ENCODE peak calls at places on chromosome 4, in six cellular contexts. V, N, U, I, H and B are unnamed samples.

GRCh38 chr4:5165419-5166369 is 114.4 kb downstream of the STK32B start:
- DNase-seq in V (no peak), N (peak; percentile 74), U (peak; percentile 33), I (peak; percentile 71), H (peak; percentile 64), B (no peak)

GRCh38 chr4:91837608-91838029 is 466.1 kb upstream of the GRID2 start:
- DNase-seq in V (no peak), N (peak; percentile 52), U (no peak), I (no peak), H (no peak), B (no peak)

GRCh38 chr4:62482355-62482754 is 1282.2 kb downstream of the ADGRL3 start:
- DNase-seq in V (no peak), N (no peak), U (no peak), I (peak; percentile 75), H (no peak), B (no peak)

GRCh38 chr4:95833652-95834276 is 6.1 kb upstream of the PDHA2 start:
- DNase-seq in V (no peak), N (peak; percentile 1), U (no peak), I (peak; percentile 6), H (no peak), B (no peak)

GRCh38 chr4:117429061-117429460 is 343.7 kb upstream of the TRAM1L1 start:
- DNase-seq in V (peak; percentile 5), N (no peak), U (peak; percentile 46), I (peak; percentile 18), H (no peak), B (no peak)

GRCh38 chr4:158016511-158016910 is 156.3 kb downstream of the GASK1B start:
- DNase-seq in V (no peak), N (no peak), U (no peak), I (no peak), H (peak; percentile 56), B (no peak)

GRCh38 chr4:112520598-112521122 is 4.7 kb upstream of the NEUROG2 start:
- DNase-seq in V (no peak), N (no peak), U (no peak), I (peak; percentile 23), H (no peak), B (peak; percentile 38)

GRCh38 chr4:183335369-183335940 is 13.2 kb upstream of the CLDN24 start:
- DNase-seq in V (no peak), N (peak; percentile 91), U (no peak), I (peak; percentile 19), H (peak; percentile 96), B (no peak)

GRCh38 chr4:81454498-81454897 is 17.2 kb downstream of the RASGEF1B start:
- DNase-seq in V (no peak), N (no peak), U (no peak), I (no peak), H (peak; percentile 14), B (no peak)

GRCh38 chr4:156227321-156227720 is 273.7 kb upstream of the CTSO start:
- DNase-seq in V (no peak), N (no peak), U (no peak), I (no peak), H (no peak), B (no peak)

GRCh38 chr4:146333187-146333894 is 119.0 kb downstream of the REELD1 start:
- DNase-seq in V (no peak), N (peak; percentile 74), U (no peak), I (no peak), H (peak; percentile 68), B (no peak)

GRCh38 chr4:98648602-98649001 is 9.8 kb downstream of the TSPAN5 start:
- DNase-seq in V (no peak), N (no peak), U (no peak), I (no peak), H (no peak), B (no peak)

GRCh38 chr4:147707892-147708672 is 23.8 kb upstream of the ARHGAP10 start:
- DNase-seq in V (no peak), N (peak; percentile 63), U (no peak), I (peak; percentile 55), H (peak; percentile 34), B (no peak)

GRCh38 chr4:122212880-122213279 is 60.7 kb downstream of the BLTP1 start:
- DNase-seq in V (no peak), N (peak; percentile 3), U (no peak), I (no peak), H (no peak), B (no peak)

GRCh38 chr4:46852839-46853238 is 56.2 kb downstream of the COX7B2 start:
- DNase-seq in V (no peak), N (no peak), U (no peak), I (no peak), H (no peak), B (no peak)

GRCh38 chr4:155688211-155688610 is 21.6 kb downstream of the GUCY1A1 start:
- DNase-seq in V (no peak), N (no peak), U (no peak), I (no peak), H (no peak), B (no peak)

GRCh38 chr4:128597515-128597914 is 212.0 kb upstream of the JADE1 start:
- DNase-seq in V (no peak), N (peak; percentile 21), U (no peak), I (no peak), H (no peak), B (no peak)

GRCh38 chr4:165668694-165669093 is 204.3 kb upstream of the TLL1 start:
- DNase-seq in V (no peak), N (peak; percentile 6), U (no peak), I (peak; percentile 96), H (no peak), B (no peak)

GRCh38 chr4:122783301-122784215 is 43.1 kb upstream of the FGF2 start:
- DNase-seq in V (peak; percentile 95), N (peak; percentile 76), U (peak; percentile 94), I (peak; percentile 99), H (peak; percentile 87), B (peak; percentile 65)

GRCh38 chr4:41006141-41006540 is 208.2 kb downstream of the APBB2 start:
- DNase-seq in V (no peak), N (peak; percentile 35), U (no peak), I (no peak), H (peak; percentile 55), B (no peak)

GRCh38 chr4:74166823-74167222 is 8.9 kb downstream of the MTHFD2L start:
- DNase-seq in V (no peak), N (no peak), U (no peak), I (no peak), H (no peak), B (no peak)

GRCh38 chr4:176988226-176988625 is 195.5 kb upstream of the VEGFC start:
- DNase-seq in V (no peak), N (peak; percentile 95), U (no peak), I (peak; percentile 13), H (peak; percentile 99), B (no peak)

GRCh38 chr4:147984065-147984777 is 252.3 kb downstream of the ARHGAP10 start:
- DNase-seq in V (peak; percentile 47), N (peak; percentile 69), U (peak; percentile 83), I (peak; percentile 90), H (peak; percentile 54), B (peak; percentile 51)

DNA sequence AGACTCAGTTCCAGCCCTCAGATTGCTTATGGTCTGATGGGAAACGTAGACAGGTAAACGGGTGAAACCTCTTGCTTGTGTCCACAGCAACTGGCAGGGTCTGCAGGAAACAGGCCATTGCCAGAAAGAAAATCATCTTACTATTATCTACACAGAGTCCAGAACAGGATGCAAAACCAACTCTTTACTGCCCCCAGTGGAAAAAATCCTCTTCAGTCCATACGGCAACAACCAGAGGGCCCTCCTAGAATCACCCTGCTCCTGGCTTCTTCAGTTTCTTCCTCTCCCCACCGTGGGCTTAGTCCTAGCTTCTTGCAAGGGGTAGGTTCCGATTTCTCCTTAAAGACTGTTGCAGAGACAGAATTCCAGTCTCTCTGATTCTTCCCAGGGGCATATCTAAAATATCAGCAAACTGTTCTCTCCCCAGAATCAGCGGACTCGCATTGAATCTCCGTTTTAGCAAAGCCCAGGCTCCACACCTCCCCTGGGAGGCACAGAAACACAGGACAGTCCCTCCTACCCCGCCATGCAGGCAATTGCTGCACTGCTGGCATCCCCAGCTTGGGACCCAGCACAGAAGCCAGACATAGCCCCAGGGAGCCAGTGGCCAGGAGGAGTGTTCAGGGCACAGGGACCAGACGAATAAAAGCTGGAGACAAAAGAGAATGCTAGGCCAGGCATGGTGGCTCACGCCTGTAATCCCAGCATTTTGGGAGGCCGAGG is 41.0 kb upstream of the SH3RF1 start:
- DNase-seq in V (peak; percentile 25), N (peak; percentile 56), U (peak; percentile 69), I (peak; percentile 90), H (peak; percentile 59), B (peak; percentile 17)
- H4K8ac ChIP-seq in V (peak overlapping the region; percentile 62), N (no peak overlapping the region), U (no peak overlapping the region), I (no peak overlapping the region), H (no peak overlapping the region), B (no peak overlapping the region)

GRCh38 chr4:8574796-8575370 is 5.3 kb upstream of the GPR78 start:
- DNase-seq in V (no peak), N (no peak), U (no peak), I (no peak), H (no peak), B (no peak)

GRCh38 chr4:8577046-8577445 is 3.1 kb upstream of the GPR78 start:
- DNase-seq in V (no peak), N (no peak), U (no peak), I (no peak), H (no peak), B (no peak)

GRCh38 chr4:8571702-8572685 is 8.2 kb upstream of the GPR78 start:
- DNase-seq in V (no peak), N (no peak), U (no peak), I (no peak), H (no peak), B (no peak)

GRCh38 chr4:8575457-8575856 is 4.7 kb upstream of the GPR78 start:
- DNase-seq in V (no peak), N (no peak), U (no peak), I (no peak), H (no peak), B (no peak)

DNA sequence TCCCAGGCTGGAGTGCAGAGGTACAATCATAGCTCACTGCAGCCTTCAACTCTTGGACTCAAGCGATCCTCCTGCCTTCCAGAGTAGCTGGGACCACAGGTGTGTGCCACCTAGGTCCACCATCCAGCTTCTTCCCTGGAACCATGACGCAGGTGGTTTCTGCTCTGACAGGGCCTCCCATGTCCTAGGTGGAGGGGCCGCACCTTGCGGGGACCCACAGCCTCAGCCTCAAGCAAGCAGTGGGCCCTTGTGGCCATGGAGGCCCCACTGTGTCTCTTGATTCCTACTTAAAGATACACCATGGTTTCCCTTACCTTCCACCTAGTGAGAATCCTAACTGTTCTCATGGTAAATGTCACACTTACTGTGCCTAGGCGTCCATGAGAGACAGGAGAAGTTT is 6.9 kb upstream of the GPR78 start:
- DNase-seq in V (no peak), N (no peak), U (no peak), I (no peak), H (no peak), B (no peak)
- H3K18ac ChIP-seq in V (no peak overlapping the region), N (no peak overlapping the region), U (no peak overlapping the region), I (no peak overlapping the region), H (no peak overlapping the region), B (no peak overlapping the region)

DNA sequence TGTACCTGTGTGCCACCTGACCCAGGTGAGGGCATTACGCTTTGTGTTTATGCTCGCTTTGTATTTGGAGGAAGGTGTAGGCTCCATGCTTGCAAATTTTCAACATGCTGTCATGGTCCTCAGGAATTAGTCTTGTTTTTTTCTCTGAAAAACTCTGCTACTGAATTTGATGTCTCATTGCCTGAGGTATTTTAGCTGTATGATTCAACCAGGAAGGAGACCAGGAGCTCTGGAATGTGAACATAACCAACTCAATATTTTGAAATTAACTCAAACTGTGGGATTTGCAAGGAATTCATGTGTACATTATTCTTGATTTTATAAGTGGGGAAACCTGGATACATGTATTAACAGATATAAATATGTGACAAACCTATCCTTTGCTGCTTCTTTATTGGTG is 134.1 kb downstream of the SLC4A4 start:
- DNase-seq in V (no peak), N (peak; percentile 52), U (no peak), I (peak; percentile 3), H (peak; percentile 89), B (no peak)
- H4K8ac ChIP-seq in V (no peak overlapping the region), N (peak overlapping the region; percentile 3), U (no peak overlapping the region), I (no peak overlapping the region), H (peak overlapping the region; percentile 31), B (no peak overlapping the region)

GRCh38 chr4:37826282-37827029 is at the start of gene PGM2:
- DNase-seq in V (peak; percentile 59), N (peak; percentile 81), U (peak; percentile 92), I (peak; percentile 92), H (peak; percentile 73), B (peak; percentile 77)
- H3K18ac ChIP-seq in V (peak within 1 kb of the TSS; percentile 95), N (peak within 1 kb of the TSS; percentile 11), U (peak within 1 kb of the TSS; percentile 66), I (no peak within 1 kb of the TSS), H (peak within 1 kb of the TSS; percentile 42), B (peak within 1 kb of the TSS; percentile 76)